ENCODE peak calls at places on chromosomes 6 and 20, in seven cellular contexts. One of them, this sample, is unnamed.

GRCh38 chr6:19549109-19549508 is 288.1 kb upstream of the ID4 start:
- DNase-seq in NCI-H1092 treated with DMSO at 0.1 percent for 48 hours: no peak
- DNase-seq in H7: no peak
- DNase-seq in HEK293T: no peak
- DNase-seq in GF-D8: no peak
- DNase-seq in memory B cell: no peak
- DNase-seq in activated CD4-positive, CD25-positive, alpha-beta regulatory T cell: no peak
- DNase-seq in this sample: no peak

GRCh38 chr6:3601570-3601969 is 144.7 kb upstream of the SLC22A23 start:
- DNase-seq in GF-D8: no peak
- DNase-seq in NCI-H1092 treated with DMSO at 0.1 percent for 48 hours: no peak
- DNase-seq in activated CD4-positive, CD25-positive, alpha-beta regulatory T cell: no peak
- DNase-seq in memory B cell: no peak
- DNase-seq in H7: no peak
- DNase-seq in HEK293T: no peak
- DNase-seq in this sample: no peak

GRCh38 chr6:117440558-117441525 is 15.1 kb upstream of the ROS1 start:
- DNase-seq in NCI-H1092 treated with DMSO at 0.1 percent for 48 hours: no peak
- DNase-seq in GF-D8: no peak
- DNase-seq in memory B cell: no peak
- DNase-seq in H7: no peak
- DNase-seq in activated CD4-positive, CD25-positive, alpha-beta regulatory T cell: no peak
- DNase-seq in HEK293T: no peak
- DNase-seq in this sample: peak

GRCh38 chr20:59392741-59393140 is 92.3 kb downstream of the EDN3 start:
- DNase-seq in H7: no peak
- DNase-seq in GF-D8: no peak
- DNase-seq in memory B cell: no peak
- DNase-seq in HEK293T: no peak
- DNase-seq in NCI-H1092 treated with DMSO at 0.1 percent for 48 hours: no peak
- DNase-seq in activated CD4-positive, CD25-positive, alpha-beta regulatory T cell: no peak
- DNase-seq in this sample: no peak

GRCh38 chr20:50379049-50379990 is 130.9 kb upstream of the PTPN1 start:
- DNase-seq in NCI-H1092 treated with DMSO at 0.1 percent for 48 hours: peak
- DNase-seq in HEK293T: no peak
- DNase-seq in H7: no peak
- DNase-seq in memory B cell: no peak
- DNase-seq in activated CD4-positive, CD25-positive, alpha-beta regulatory T cell: no peak
- DNase-seq in GF-D8: peak
- DNase-seq in this sample: peak

GRCh38 chr20:25858495-25859425 is 162.1 kb upstream of the ZNF337 start:
- DNase-seq in NCI-H1092 treated with DMSO at 0.1 percent for 48 hours: no peak
- DNase-seq in activated CD4-positive, CD25-positive, alpha-beta regulatory T cell: no peak
- DNase-seq in GF-D8: no peak
- DNase-seq in H7: peak
- DNase-seq in HEK293T: no peak
- DNase-seq in memory B cell: no peak
- DNase-seq in this sample: no peak

GRCh38 chr20:35283441-35284266 is 918 bp downstream of the EIF6 start:
- DNase-seq in activated CD4-positive, CD25-positive, alpha-beta regulatory T cell: no peak
- DNase-seq in memory B cell: no peak
- DNase-seq in GF-D8: no peak
- DNase-seq in HEK293T: no peak
- DNase-seq in NCI-H1092 treated with DMSO at 0.1 percent for 48 hours: no peak
- DNase-seq in H7: no peak
- DNase-seq in this sample: no peak

GRCh38 chr20:46051556-46052323 is 22.7 kb downstream of the SLC12A5 start:
- DNase-seq in memory B cell: no peak
- DNase-seq in activated CD4-positive, CD25-positive, alpha-beta regulatory T cell: no peak
- DNase-seq in GF-D8: no peak
- DNase-seq in HEK293T: no peak
- DNase-seq in H7: no peak
- DNase-seq in NCI-H1092 treated with DMSO at 0.1 percent for 48 hours: peak
- DNase-seq in this sample: no peak

GRCh38 chr20:62337558-62338293 is 29.4 kb downstream of the LAMA5 start:
- DNase-seq in activated CD4-positive, CD25-positive, alpha-beta regulatory T cell: no peak
- DNase-seq in memory B cell: peak
- DNase-seq in H7: no peak
- DNase-seq in NCI-H1092 treated with DMSO at 0.1 percent for 48 hours: no peak
- DNase-seq in GF-D8: no peak
- DNase-seq in HEK293T: no peak
- DNase-seq in this sample: no peak